ENCODE peak calls at places on chromosomes 1 and 21, in four cellular contexts. One of them, this sample, is unnamed. For H3K27me3, the result is how much of the 10 kb centered on the place peaks cover.

GRCh38 chr1:158654570-158654969 is 31.9 kb downstream of the SPTA1 start:
- DNase-seq in PC-3: no peak
- DNase-seq in heart right ventricle: no peak
- DNase-seq in IMR-90: no peak
- DNase-seq in this sample: no peak

GRCh38 chr1:198620951-198621824 is 17.7 kb upstream of the PTPRC start:
- DNase-seq in PC-3: no peak
- DNase-seq in heart right ventricle: no peak
- DNase-seq in IMR-90: no peak
- DNase-seq in this sample: no peak

GRCh38 chr1:65214340-65215027 is 66.5 kb downstream of the AK4 start:
- DNase-seq in PC-3: no peak
- DNase-seq in heart right ventricle: no peak
- DNase-seq in IMR-90: no peak
- DNase-seq in this sample: no peak

GRCh38 chr1:53698381-53698980 is 40.5 kb downstream of the GLIS1 start:
- DNase-seq in PC-3: peak
- DNase-seq in heart right ventricle: no peak
- DNase-seq in IMR-90: no peak
- DNase-seq in this sample: no peak

GRCh38 chr1:48216276-48216675 is 6.2 kb upstream of the SLC5A9 start:
- DNase-seq in PC-3: no peak
- DNase-seq in heart right ventricle: no peak
- DNase-seq in IMR-90: no peak
- DNase-seq in this sample: no peak

GRCh38 chr1:79791488-79792211 is 785.1 kb upstream of the ADGRL4 start:
- DNase-seq in PC-3: no peak
- DNase-seq in heart right ventricle: no peak
- DNase-seq in IMR-90: no peak
- DNase-seq in this sample: no peak

GRCh38 chr21:36422279-36423098 is 37.3 kb downstream of the CHAF1B start:
- DNase-seq in PC-3: peak
- DNase-seq in heart right ventricle: peak
- DNase-seq in IMR-90: peak
- DNase-seq in this sample: peak

GRCh38 chr1:42419449-42419848 is 36.4 kb downstream of the ZMYND12 start:
- DNase-seq in PC-3: no peak
- DNase-seq in heart right ventricle: peak
- DNase-seq in IMR-90: no peak
- DNase-seq in this sample: peak

GRCh38 chr1:61221642-61222041 is 139.3 kb downstream of the NFIA start:
- DNase-seq in PC-3: no peak
- DNase-seq in heart right ventricle: no peak
- DNase-seq in IMR-90: peak
- DNase-seq in this sample: no peak

GRCh38 chr1:7313081-7313546 is 458.0 kb upstream of the VAMP3 start:
- DNase-seq in PC-3: no peak
- DNase-seq in heart right ventricle: no peak
- DNase-seq in IMR-90: peak
- DNase-seq in this sample: no peak

GRCh38 chr1:175774921-175775320 is 31.5 kb upstream of the TNR start:
- DNase-seq in PC-3: no peak
- DNase-seq in heart right ventricle: no peak
- DNase-seq in IMR-90: no peak
- DNase-seq in this sample: no peak

GRCh38 chr1:90809093-90809492 is 92.0 kb upstream of the BARHL2 start:
- DNase-seq in PC-3: no peak
- DNase-seq in heart right ventricle: no peak
- DNase-seq in IMR-90: no peak
- DNase-seq in this sample: no peak

DNA sequence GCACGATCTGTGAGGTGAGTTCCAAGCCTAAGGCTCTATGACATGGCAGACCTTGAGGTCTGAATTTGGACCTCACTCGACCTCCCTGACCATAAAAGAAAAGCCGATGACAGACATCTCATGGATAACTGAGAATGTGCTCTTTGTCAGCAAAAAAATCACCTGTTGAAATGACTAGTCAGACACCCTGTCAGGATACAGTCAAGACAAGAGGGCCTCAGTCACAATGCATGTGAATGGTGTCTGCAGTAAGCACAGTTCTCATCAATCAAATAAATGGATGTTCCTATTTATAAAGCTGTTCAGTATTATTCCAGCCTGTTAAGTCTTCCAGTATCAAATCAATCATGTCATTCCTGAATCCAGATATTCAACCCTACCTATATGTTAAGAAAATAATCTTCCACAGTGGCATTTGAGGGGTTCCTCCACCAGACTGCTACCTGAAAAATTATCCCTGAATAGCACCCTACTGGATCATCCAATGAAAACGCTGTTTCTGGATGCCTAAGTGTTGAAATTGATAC is 28.6 kb upstream of the EXO1 start:
- DNase-seq in PC-3: no peak
- DNase-seq in heart right ventricle: no peak
- DNase-seq in IMR-90: no peak
- DNase-seq in this sample: no peak
- H3K27me3 ChIP-seq in PC-3: under half
- H3K27me3 ChIP-seq in heart right ventricle: under half
- H3K27me3 ChIP-seq in IMR-90: under half
- H3K27me3 ChIP-seq in this sample: under half

GRCh38 chr1:32926562-32926961 is 25.4 kb upstream of the TMEM54 start:
- DNase-seq in PC-3: no peak
- DNase-seq in heart right ventricle: no peak
- DNase-seq in IMR-90: no peak
- DNase-seq in this sample: no peak
- H3K27me3 ChIP-seq in PC-3: under half
- H3K27me3 ChIP-seq in heart right ventricle: under half
- H3K27me3 ChIP-seq in IMR-90: under half
- H3K27me3 ChIP-seq in this sample: under half

DNA sequence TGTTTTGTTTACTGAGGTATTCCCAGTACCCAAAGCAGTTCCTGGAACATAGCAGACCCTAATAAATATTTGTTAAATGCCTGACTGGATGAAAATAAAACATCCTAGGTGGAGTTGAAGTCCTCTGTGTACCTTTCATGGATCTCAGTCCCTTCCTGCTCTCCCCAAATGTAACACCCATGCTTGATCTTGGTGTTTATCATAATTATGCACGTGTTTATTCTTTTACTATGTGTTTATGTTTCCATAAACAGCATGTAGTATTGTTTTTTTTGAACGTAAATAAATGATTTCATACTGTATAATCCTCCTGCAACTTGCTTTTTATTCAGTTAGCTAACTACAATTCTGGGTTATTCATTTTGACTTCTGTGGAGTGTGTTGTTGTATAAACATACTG is 4.8 kb downstream of the LACTBL1 start:
- DNase-seq in PC-3: no peak
- DNase-seq in heart right ventricle: no peak
- DNase-seq in IMR-90: no peak
- DNase-seq in this sample: no peak
- H3K27me3 ChIP-seq in PC-3: under half
- H3K27me3 ChIP-seq in heart right ventricle: half or more
- H3K27me3 ChIP-seq in IMR-90: under half
- H3K27me3 ChIP-seq in this sample: under half

GRCh38 chr1:203323587-203323986 is 18.3 kb downstream of the BTG2 start:
- DNase-seq in PC-3: no peak
- DNase-seq in heart right ventricle: no peak
- DNase-seq in IMR-90: no peak
- DNase-seq in this sample: no peak
- H3K27me3 ChIP-seq in PC-3: under half
- H3K27me3 ChIP-seq in heart right ventricle: under half
- H3K27me3 ChIP-seq in IMR-90: half or more
- H3K27me3 ChIP-seq in this sample: under half